ENCODE peak calls at places on chromosomes 16 and 17, in four cellular contexts. Z is MM.1S, H is neural progenitor cell, M is PC-3. O is an unnamed sample. For H3K4me1, the result is how much of the 10 kb centered on the place peaks cover.

GRCh38 chr17:48215583-48216139 is 108.1 kb downstream of the SNX11 start:
- DNase-seq in Z (peak), H (peak), M (peak), O (peak)

GRCh38 chr17:58172369-58173071 is 5.7 kb downstream of the OR4D2 start:
- DNase-seq in H (peak), M (peak), Z (peak), O (peak)

GRCh38 chr16:46916980-46917379 is 32.8 kb downstream of the GPT2 start:
- DNase-seq in Z (no peak), H (no peak), M (no peak), O (no peak)

GRCh38 chr17:77807051-77807745 is 151.3 kb upstream of the TNRC6C start:
- DNase-seq in M (no peak), Z (no peak), H (no peak), O (no peak)

GRCh38 chr16:54506691-54507090 is 220.1 kb upstream of the IRX3 start:
- DNase-seq in Z (no peak), H (peak), M (no peak), O (peak)

GRCh38 chr16:89373355-89374110 is 116.8 kb downstream of the ANKRD11 start:
- DNase-seq in Z (no peak), H (no peak), M (no peak), O (no peak)

GRCh38 chr17:83192161-83192788 is 112.9 kb downstream of the METRNL start:
- DNase-seq in M (no peak), H (no peak), Z (no peak), O (no peak)

GRCh38 chr16:61892531-61892930 is 143.7 kb downstream of the CDH8 start:
- DNase-seq in M (no peak), H (no peak), Z (no peak), O (no peak)

GRCh38 chr16:75254359-75254837 is 3.0 kb upstream of the BCAR1 start:
- DNase-seq in Z (no peak), M (peak), H (no peak), O (peak)

GRCh38 chr17:52751051-52751450 is 592.5 kb upstream of the CA10 start:
- DNase-seq in H (no peak), M (no peak), Z (no peak), O (no peak)

GRCh38 chr17:34370376-34370996 is 7.5 kb upstream of the CCL1 start:
- DNase-seq in Z (peak), M (no peak), H (no peak), O (no peak)

GRCh38 chr17:34369571-34369970 is 6.5 kb upstream of the CCL1 start:
- DNase-seq in M (no peak), H (no peak), Z (no peak), O (no peak)

GRCh38 chr17:34369196-34369500 is 6.1 kb upstream of the CCL1 start:
- DNase-seq in Z (no peak), M (no peak), H (no peak), O (no peak)

GRCh38 chr17:34371405-34371804 is 8.4 kb upstream of the CCL1 start:
- DNase-seq in H (no peak), M (no peak), Z (no peak), O (no peak)

GRCh38 chr17:34370997-34371395 is 8.0 kb upstream of the CCL1 start:
- DNase-seq in H (no peak), Z (peak), M (peak), O (no peak)
- H3K4me1 ChIP-seq in H (under half), Z (half or more), M (under half), O (under half)

GRCh38 chr17:44767493-44767892 is 8.7 kb downstream of the ADAM11 start:
- DNase-seq in Z (peak), M (no peak), H (peak), O (no peak)
- TF ChIP-seq EZH2phosphoT487 in Z (no peak), M (no peak), H (no peak), O (no peak)

GRCh38 chr17:39638317-39638716 is 1.4 kb downstream of the STARD3 start:
- DNase-seq in H (no peak), Z (no peak), M (no peak), O (no peak)
- H3K4me1 ChIP-seq in H (under half), Z (under half), M (under half), O (half or more)

DNA sequence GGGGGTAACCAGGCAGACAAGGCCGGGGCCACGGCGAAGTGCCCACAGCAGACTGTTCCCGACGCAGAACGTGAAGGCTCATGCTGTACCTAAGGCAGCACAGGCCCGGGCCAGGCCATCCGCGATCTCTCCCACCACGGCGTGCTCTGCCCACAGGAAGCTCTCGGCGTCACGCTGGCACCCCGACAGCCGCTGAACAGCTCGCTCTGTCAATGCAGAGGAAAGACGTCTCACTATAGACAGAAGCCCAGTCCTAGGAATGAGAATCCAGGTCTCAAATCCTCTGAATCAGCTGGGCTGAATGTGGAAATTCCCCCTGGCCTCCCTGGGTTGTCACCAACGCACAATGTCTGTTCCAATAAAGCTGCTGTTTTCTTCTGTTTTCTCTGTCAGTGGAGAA is 21.4 kb downstream of the SERPINF1 start:
- DNase-seq in Z (no peak), M (no peak), H (no peak), O (no peak)
- TF ChIP-seq EZH2phosphoT487 in Z (no peak), M (no peak), H (no peak), O (no peak)

GRCh38 chr17:7237761-7238417 is 1.4 kb downstream of the PHF23 start:
- DNase-seq in Z (peak), H (peak), M (peak), O (peak)

GRCh38 chr17:7240375-7240774 is 1.1 kb upstream of the PHF23 start:
- DNase-seq in M (no peak), Z (no peak), H (no peak), O (no peak)

GRCh38 chr17:7241047-7241733 is 1.1 kb downstream of the GABARAP start:
- DNase-seq in Z (peak), H (no peak), M (no peak), O (no peak)

GRCh38 chr17:7238418-7239090 is 703 bp downstream of the PHF23 start:
- DNase-seq in Z (peak), M (no peak), H (peak), O (no peak)

DNA sequence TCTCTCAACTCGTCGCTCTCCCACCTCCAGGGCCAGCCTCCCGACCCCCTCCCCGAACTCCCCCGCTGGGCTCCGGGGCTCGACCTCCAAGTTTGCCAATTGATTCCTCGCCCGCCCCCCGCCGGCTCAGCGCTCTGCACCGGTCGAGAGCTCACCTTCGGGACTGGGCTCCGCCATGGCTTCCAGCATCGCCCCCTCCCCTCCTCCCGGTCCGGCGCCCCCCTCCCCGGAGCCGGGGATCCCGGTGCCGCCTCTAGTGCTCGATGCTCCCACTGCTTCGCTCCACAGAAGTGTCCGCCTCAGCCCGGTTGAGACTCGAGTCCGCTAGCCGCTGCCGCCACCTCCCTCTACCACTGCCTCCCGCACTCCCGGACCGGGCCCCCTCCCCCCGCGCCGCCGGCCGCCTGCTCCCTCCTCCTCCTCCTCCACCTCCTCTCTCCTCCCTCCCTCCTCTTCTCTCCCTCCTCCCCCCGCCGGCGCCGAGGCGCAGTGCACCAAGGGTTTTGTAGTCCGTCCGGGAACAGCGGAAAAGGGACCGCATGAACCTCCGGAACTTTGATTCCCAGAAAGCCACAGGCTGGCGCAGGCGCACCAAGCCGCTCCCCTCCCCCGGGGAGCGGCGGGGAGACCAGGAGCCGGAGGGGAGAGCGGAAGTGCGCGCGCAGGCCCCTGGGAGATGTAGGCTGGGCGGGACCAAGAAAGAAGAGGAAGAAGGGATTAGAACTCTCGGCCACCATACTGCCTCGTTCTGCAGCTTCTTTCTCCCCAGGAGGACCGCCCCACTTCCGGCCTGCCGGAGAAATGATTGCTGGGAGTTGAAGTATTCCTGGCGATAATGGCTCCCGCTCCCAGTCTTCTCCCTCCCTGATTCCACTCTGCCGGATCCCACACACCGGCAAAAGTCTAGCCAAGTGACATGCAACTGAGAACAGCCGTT is at the start of gene PHF23:
- DNase-seq in M (peak), Z (peak), H (peak), O (peak)
- H3K4me1 ChIP-seq in M (under half), Z (under half), H (under half), O (under half)

GRCh38 chr17:35731932-35732805 is 730 bp downstream of the RASL10B start:
- DNase-seq in H (peak), M (no peak), Z (no peak), O (peak)
- TF ChIP-seq EZH2phosphoT487 in H (no peak), M (no peak), Z (no peak), O (no peak)

O was measured in GM23338.